ENCODE peak calls at places on chromosomes 16 and 17, in eight cellular contexts. One of them, this sample, is unnamed.

GRCh38 chr16:65418435-65418834 is 296.6 kb upstream of the CDH11 start:
- DNase-seq in HL-60: no peak
- DNase-seq in prostate gland: no peak
- DNase-seq in body of pancreas: no peak
- DNase-seq in AG10803: no peak
- DNase-seq in heart left ventricle: no peak
- DNase-seq in thoracic aorta: no peak
- DNase-seq in pancreas: no peak
- DNase-seq in this sample: no peak

GRCh38 chr16:77406680-77407079 is 28.2 kb downstream of the ADAMTS18 start:
- DNase-seq in HL-60: no peak
- DNase-seq in prostate gland: no peak
- DNase-seq in body of pancreas: no peak
- DNase-seq in AG10803: peak
- DNase-seq in heart left ventricle: no peak
- DNase-seq in thoracic aorta: no peak
- DNase-seq in pancreas: no peak
- DNase-seq in this sample: no peak

GRCh38 chr17:17952691-17953090 is 19.5 kb downstream of the TOM1L2 start:
- DNase-seq in HL-60: no peak
- DNase-seq in prostate gland: no peak
- DNase-seq in body of pancreas: no peak
- DNase-seq in AG10803: no peak
- DNase-seq in heart left ventricle: no peak
- DNase-seq in thoracic aorta: no peak
- DNase-seq in pancreas: no peak
- DNase-seq in this sample: no peak

GRCh38 chr17:41645371-41646063 is 21.1 kb upstream of the KRT17 start:
- DNase-seq in HL-60: peak
- DNase-seq in prostate gland: no peak
- DNase-seq in body of pancreas: no peak
- DNase-seq in AG10803: peak
- DNase-seq in heart left ventricle: no peak
- DNase-seq in thoracic aorta: no peak
- DNase-seq in pancreas: no peak
- DNase-seq in this sample: no peak

GRCh38 chr17:78005452-78006171 is 47.1 kb downstream of the TNRC6C start:
- DNase-seq in HL-60: no peak
- DNase-seq in prostate gland: no peak
- DNase-seq in body of pancreas: no peak
- DNase-seq in AG10803: no peak
- DNase-seq in heart left ventricle: no peak
- DNase-seq in thoracic aorta: no peak
- DNase-seq in pancreas: no peak
- DNase-seq in this sample: no peak

GRCh38 chr17:43608313-43608712 is 53.4 kb downstream of the MEOX1 start:
- DNase-seq in HL-60: no peak
- DNase-seq in prostate gland: no peak
- DNase-seq in body of pancreas: no peak
- DNase-seq in AG10803: peak
- DNase-seq in heart left ventricle: no peak
- DNase-seq in thoracic aorta: no peak
- DNase-seq in pancreas: no peak
- DNase-seq in this sample: no peak

GRCh38 chr17:59399914-59400313 is 68.5 kb downstream of the YPEL2 start:
- DNase-seq in HL-60: no peak
- DNase-seq in prostate gland: no peak
- DNase-seq in body of pancreas: no peak
- DNase-seq in AG10803: no peak
- DNase-seq in heart left ventricle: no peak
- DNase-seq in thoracic aorta: no peak
- DNase-seq in pancreas: no peak
- DNase-seq in this sample: no peak

GRCh38 chr16:19644877-19645276 is 73.2 kb downstream of the KNOP1 start:
- DNase-seq in HL-60: no peak
- DNase-seq in prostate gland: no peak
- DNase-seq in body of pancreas: no peak
- DNase-seq in AG10803: no peak
- DNase-seq in heart left ventricle: peak
- DNase-seq in thoracic aorta: no peak
- DNase-seq in pancreas: no peak
- DNase-seq in this sample: no peak

GRCh38 chr16:47311738-47312505 is 148.9 kb downstream of the ITFG1 start:
- DNase-seq in HL-60: no peak
- DNase-seq in prostate gland: no peak
- DNase-seq in body of pancreas: no peak
- DNase-seq in AG10803: peak
- DNase-seq in heart left ventricle: no peak
- DNase-seq in thoracic aorta: no peak
- DNase-seq in pancreas: no peak
- DNase-seq in this sample: peak

GRCh38 chr17:17837380-17837821 is 615 bp upstream of the SREBF1 start:
- DNase-seq in HL-60: no peak
- DNase-seq in prostate gland: no peak
- DNase-seq in body of pancreas: peak
- DNase-seq in AG10803: peak
- DNase-seq in heart left ventricle: peak
- DNase-seq in thoracic aorta: no peak
- DNase-seq in pancreas: peak
- DNase-seq in this sample: no peak

GRCh38 chr16:67283826-67284555 is 4.7 kb downstream of the PLEKHG4 start:
- DNase-seq in HL-60: no peak
- DNase-seq in prostate gland: no peak
- DNase-seq in body of pancreas: no peak
- DNase-seq in AG10803: no peak
- DNase-seq in heart left ventricle: no peak
- DNase-seq in thoracic aorta: no peak
- DNase-seq in pancreas: no peak
- DNase-seq in this sample: no peak

GRCh38 chr17:74981979-74982662 is 5.3 kb upstream of the CDR2L start:
- DNase-seq in HL-60: peak
- DNase-seq in prostate gland: peak
- DNase-seq in body of pancreas: peak
- DNase-seq in AG10803: peak
- DNase-seq in heart left ventricle: peak
- DNase-seq in thoracic aorta: peak
- DNase-seq in pancreas: peak
- DNase-seq in this sample: peak

GRCh38 chr16:26665166-26665939 is 401.4 kb upstream of the C16orf82 start:
- DNase-seq in HL-60: no peak
- DNase-seq in prostate gland: no peak
- DNase-seq in body of pancreas: no peak
- DNase-seq in AG10803: no peak
- DNase-seq in heart left ventricle: no peak
- DNase-seq in thoracic aorta: no peak
- DNase-seq in pancreas: no peak
- DNase-seq in this sample: no peak

GRCh38 chr17:2688351-2689342 is 22.9 kb downstream of the CLUH start:
- DNase-seq in HL-60: no peak
- DNase-seq in prostate gland: no peak
- DNase-seq in body of pancreas: peak
- DNase-seq in AG10803: no peak
- DNase-seq in heart left ventricle: no peak
- DNase-seq in thoracic aorta: no peak
- DNase-seq in pancreas: peak
- DNase-seq in this sample: no peak

GRCh38 chr16:31458073-31458834 is 1.0 kb upstream of the ARMC5 start:
- DNase-seq in HL-60: peak
- DNase-seq in prostate gland: no peak
- DNase-seq in body of pancreas: peak
- DNase-seq in AG10803: peak
- DNase-seq in heart left ventricle: no peak
- DNase-seq in thoracic aorta: no peak
- DNase-seq in pancreas: peak
- DNase-seq in this sample: no peak

GRCh38 chr17:56756536-56756935 is 77.2 kb downstream of the C17orf67 start:
- DNase-seq in HL-60: no peak
- DNase-seq in prostate gland: no peak
- DNase-seq in body of pancreas: no peak
- DNase-seq in AG10803: peak
- DNase-seq in heart left ventricle: no peak
- DNase-seq in thoracic aorta: no peak
- DNase-seq in pancreas: no peak
- DNase-seq in this sample: no peak

GRCh38 chr17:41655611-41656111 is 31.3 kb upstream of the KRT17 start:
- DNase-seq in HL-60: no peak
- DNase-seq in prostate gland: peak
- DNase-seq in body of pancreas: peak
- DNase-seq in AG10803: no peak
- DNase-seq in heart left ventricle: no peak
- DNase-seq in thoracic aorta: no peak
- DNase-seq in pancreas: peak
- DNase-seq in this sample: no peak

GRCh38 chr16:86138121-86138944 is 239.4 kb downstream of the IRF8 start:
- DNase-seq in HL-60: no peak
- DNase-seq in prostate gland: no peak
- DNase-seq in body of pancreas: no peak
- DNase-seq in AG10803: no peak
- DNase-seq in heart left ventricle: no peak
- DNase-seq in thoracic aorta: no peak
- DNase-seq in pancreas: no peak
- DNase-seq in this sample: no peak

GRCh38 chr16:84091460-84091859 is 25.3 kb downstream of the MBTPS1 start:
- DNase-seq in HL-60: no peak
- DNase-seq in prostate gland: no peak
- DNase-seq in body of pancreas: no peak
- DNase-seq in AG10803: no peak
- DNase-seq in heart left ventricle: peak
- DNase-seq in thoracic aorta: no peak
- DNase-seq in pancreas: no peak
- DNase-seq in this sample: no peak

GRCh38 chr16:3122926-3123570 is 10.7 kb downstream of the ZNF205 start:
- DNase-seq in HL-60: no peak
- DNase-seq in prostate gland: no peak
- DNase-seq in body of pancreas: no peak
- DNase-seq in AG10803: no peak
- DNase-seq in heart left ventricle: no peak
- DNase-seq in thoracic aorta: no peak
- DNase-seq in pancreas: no peak
- DNase-seq in this sample: no peak

GRCh38 chr17:79183221-79184158 is 108.9 kb downstream of the ENGASE start:
- DNase-seq in HL-60: peak
- DNase-seq in prostate gland: no peak
- DNase-seq in body of pancreas: no peak
- DNase-seq in AG10803: no peak
- DNase-seq in heart left ventricle: no peak
- DNase-seq in thoracic aorta: no peak
- DNase-seq in pancreas: no peak
- DNase-seq in this sample: no peak
- H3K4me3 ChIP-seq in HL-60: no peak
- H3K4me3 ChIP-seq in prostate gland: peak
- H3K4me3 ChIP-seq in body of pancreas: no peak
- H3K4me3 ChIP-seq in AG10803: no peak
- H3K4me3 ChIP-seq in heart left ventricle: peak
- H3K4me3 ChIP-seq in thoracic aorta: no peak
- H3K4me3 ChIP-seq in pancreas: no peak
- H3K4me3 ChIP-seq in this sample: no peak

GRCh38 chr17:81329279-81329926 is 34.3 kb upstream of the SLC38A10 start:
- DNase-seq in HL-60: peak
- DNase-seq in prostate gland: peak
- DNase-seq in body of pancreas: peak
- DNase-seq in AG10803: peak
- DNase-seq in heart left ventricle: peak
- DNase-seq in thoracic aorta: no peak
- DNase-seq in pancreas: peak
- DNase-seq in this sample: peak
- H3K4me3 ChIP-seq in HL-60: no peak
- H3K4me3 ChIP-seq in prostate gland: no peak
- H3K4me3 ChIP-seq in body of pancreas: no peak
- H3K4me3 ChIP-seq in AG10803: no peak
- H3K4me3 ChIP-seq in heart left ventricle: no peak
- H3K4me3 ChIP-seq in thoracic aorta: no peak
- H3K4me3 ChIP-seq in pancreas: no peak
- H3K4me3 ChIP-seq in this sample: peak

DNA sequence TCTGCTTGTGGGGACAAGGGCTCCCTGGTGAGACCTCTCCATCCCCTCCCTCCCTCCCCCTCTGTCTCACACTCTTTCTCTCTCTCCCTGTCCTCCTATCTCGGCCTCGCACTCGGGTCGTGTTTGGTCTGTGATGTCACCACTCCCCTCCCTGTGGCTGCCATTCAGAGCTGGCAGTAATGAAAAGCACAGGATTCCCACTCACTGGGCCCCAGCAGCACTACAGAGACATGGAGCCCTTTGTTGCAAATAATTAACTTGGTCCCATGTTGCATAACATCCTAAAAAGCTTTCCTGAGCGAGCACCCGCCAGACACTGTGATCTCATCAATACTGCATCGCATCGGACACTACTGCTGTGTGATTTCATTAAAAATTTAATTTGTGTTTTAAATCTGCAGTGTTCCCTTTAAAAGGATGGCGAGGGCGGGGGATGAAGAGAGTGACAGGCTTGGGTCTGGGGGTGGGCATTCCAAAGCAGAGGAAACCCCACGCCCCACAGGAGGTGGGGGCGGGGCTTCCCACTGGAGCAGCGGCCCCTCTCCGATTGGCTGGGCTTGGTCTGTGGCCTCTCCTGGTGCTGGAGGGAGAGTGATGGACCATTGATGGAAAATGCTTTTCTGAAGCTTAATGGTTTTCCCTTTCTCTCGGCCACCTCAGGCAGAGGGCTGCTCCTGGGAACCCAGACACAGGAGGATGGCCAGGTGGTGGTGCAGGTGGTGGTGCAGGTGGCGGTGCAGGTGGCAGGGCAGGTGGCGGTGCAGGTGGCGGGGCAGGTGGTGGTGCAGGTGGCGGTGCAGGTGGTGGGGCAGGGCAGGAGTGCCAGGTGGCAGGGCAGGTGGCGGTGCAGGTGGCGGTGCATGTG is 15.3 kb upstream of the NPTX1 start:
- DNase-seq in HL-60: no peak
- DNase-seq in prostate gland: no peak
- DNase-seq in body of pancreas: no peak
- DNase-seq in AG10803: no peak
- DNase-seq in heart left ventricle: no peak
- DNase-seq in thoracic aorta: no peak
- DNase-seq in pancreas: no peak
- DNase-seq in this sample: no peak
- H3K4me3 ChIP-seq in HL-60: no peak
- H3K4me3 ChIP-seq in prostate gland: no peak
- H3K4me3 ChIP-seq in body of pancreas: no peak
- H3K4me3 ChIP-seq in AG10803: no peak
- H3K4me3 ChIP-seq in heart left ventricle: no peak
- H3K4me3 ChIP-seq in thoracic aorta: no peak
- H3K4me3 ChIP-seq in pancreas: no peak
- H3K4me3 ChIP-seq in this sample: no peak

DNA sequence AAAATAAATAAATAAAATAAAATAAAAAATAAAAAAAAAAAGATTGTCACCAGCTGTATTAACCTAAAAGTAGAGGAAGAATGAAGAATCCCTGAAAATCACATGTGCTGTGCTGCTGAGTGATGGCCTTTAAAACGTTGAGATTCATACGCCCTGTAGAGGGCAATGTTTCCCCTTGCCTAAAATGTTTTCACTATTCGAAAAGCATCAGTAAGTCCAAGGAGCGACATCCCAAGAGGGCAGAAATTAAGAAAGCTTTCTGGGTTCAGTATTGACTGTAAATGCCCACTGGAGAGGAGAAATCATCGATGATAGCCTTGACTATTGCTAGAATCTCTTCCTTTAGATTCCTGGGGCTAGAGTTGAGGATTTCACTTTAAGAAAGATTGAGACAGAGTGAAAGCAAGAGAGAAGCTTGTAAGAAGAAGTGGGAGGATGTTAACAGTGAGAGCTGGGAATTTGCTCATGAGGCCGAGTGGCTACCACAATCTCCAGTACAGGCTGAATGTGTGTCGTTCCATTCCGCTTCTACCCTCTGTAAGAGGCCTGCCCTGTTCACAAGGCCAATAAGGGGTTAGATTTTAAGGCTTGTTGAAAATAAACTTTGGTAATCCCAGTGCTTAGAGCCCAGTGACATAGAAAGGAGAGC is 170.8 kb upstream of the FAM20A start:
- DNase-seq in HL-60: peak
- DNase-seq in prostate gland: no peak
- DNase-seq in body of pancreas: peak
- DNase-seq in AG10803: peak
- DNase-seq in heart left ventricle: no peak
- DNase-seq in thoracic aorta: no peak
- DNase-seq in pancreas: no peak
- DNase-seq in this sample: no peak
- H3K4me3 ChIP-seq in HL-60: no peak
- H3K4me3 ChIP-seq in prostate gland: no peak
- H3K4me3 ChIP-seq in body of pancreas: no peak
- H3K4me3 ChIP-seq in AG10803: peak
- H3K4me3 ChIP-seq in heart left ventricle: no peak
- H3K4me3 ChIP-seq in thoracic aorta: peak
- H3K4me3 ChIP-seq in pancreas: no peak
- H3K4me3 ChIP-seq in this sample: no peak